ENCODE peak calls at places on chromosomes 7 and 10, in four cellular contexts. One of them, this sample, is unnamed.

GRCh38 chr7:3265388-3265787 is 35.7 kb upstream of the SDK1 start:
- DNase-seq in sigmoid colon: no peak
- DNase-seq in K562: no peak
- DNase-seq in ovary: no peak
- DNase-seq in this sample: no peak

GRCh38 chr7:602341-603141 is 82.9 kb upstream of the PDGFA start:
- DNase-seq in sigmoid colon: peak
- DNase-seq in K562: peak
- DNase-seq in ovary: no peak
- DNase-seq in this sample: peak

GRCh38 chr7:101608772-101609713 is 20.1 kb downstream of the MYL10 start:
- DNase-seq in ovary: no peak
- DNase-seq in sigmoid colon: no peak
- DNase-seq in K562: no peak
- DNase-seq in this sample: peak

GRCh38 chr10:64175271-64175962 is 654.2 kb downstream of the REEP3 start:
- DNase-seq in ovary: no peak
- DNase-seq in sigmoid colon: no peak
- DNase-seq in K562: no peak
- DNase-seq in this sample: no peak

GRCh38 chr10:112821663-112822062 is 128.4 kb upstream of the TCF7L2 start:
- DNase-seq in ovary: no peak
- DNase-seq in K562: no peak
- DNase-seq in sigmoid colon: no peak
- DNase-seq in this sample: no peak

GRCh38 chr10:30831876-30832726 is 199.6 kb downstream of the ZNF438 start:
- DNase-seq in sigmoid colon: no peak
- DNase-seq in ovary: no peak
- DNase-seq in K562: no peak
- DNase-seq in this sample: no peak

GRCh38 chr7:94313926-94314325 is 80.8 kb upstream of the COL1A2 start:
- DNase-seq in ovary: no peak
- DNase-seq in K562: no peak
- DNase-seq in sigmoid colon: no peak
- DNase-seq in this sample: no peak

GRCh38 chr10:51224610-51225230 is 150.4 kb downstream of the PRKG1 start:
- DNase-seq in sigmoid colon: no peak
- DNase-seq in K562: no peak
- DNase-seq in ovary: no peak
- DNase-seq in this sample: no peak

GRCh38 chr10:61733358-61733940 is 70.7 kb downstream of the CABCOCO1 start:
- DNase-seq in K562: peak
- DNase-seq in sigmoid colon: no peak
- DNase-seq in ovary: peak
- DNase-seq in this sample: no peak

DNA sequence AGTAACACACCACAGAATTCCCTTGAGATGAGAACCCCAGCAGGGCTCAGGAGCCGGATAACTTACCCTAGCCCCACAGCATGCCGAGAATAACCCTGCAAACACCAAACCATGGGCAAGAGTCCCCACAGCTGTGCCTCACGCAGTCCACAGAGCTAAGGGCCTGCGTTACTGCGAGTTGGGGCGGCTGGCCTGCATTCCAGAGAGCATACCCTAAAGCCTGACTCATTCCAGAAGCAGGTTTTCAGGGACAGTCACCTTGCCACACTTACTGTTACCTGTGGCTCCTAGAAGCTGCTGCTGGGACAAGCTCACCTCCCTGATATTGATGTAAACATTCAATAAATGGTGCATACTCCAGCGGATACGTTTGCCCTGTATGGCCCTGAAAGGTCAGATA is 18.6 kb downstream of the FGFR2 start:
- DNase-seq in sigmoid colon: no peak
- DNase-seq in ovary: no peak
- DNase-seq in K562: no peak
- DNase-seq in this sample: no peak
- TF ChIP-seq EP300 in sigmoid colon: no peak
- TF ChIP-seq EP300 in ovary: no peak
- TF ChIP-seq EP300 in K562: no peak
- TF ChIP-seq EP300 in this sample: no peak

DNA sequence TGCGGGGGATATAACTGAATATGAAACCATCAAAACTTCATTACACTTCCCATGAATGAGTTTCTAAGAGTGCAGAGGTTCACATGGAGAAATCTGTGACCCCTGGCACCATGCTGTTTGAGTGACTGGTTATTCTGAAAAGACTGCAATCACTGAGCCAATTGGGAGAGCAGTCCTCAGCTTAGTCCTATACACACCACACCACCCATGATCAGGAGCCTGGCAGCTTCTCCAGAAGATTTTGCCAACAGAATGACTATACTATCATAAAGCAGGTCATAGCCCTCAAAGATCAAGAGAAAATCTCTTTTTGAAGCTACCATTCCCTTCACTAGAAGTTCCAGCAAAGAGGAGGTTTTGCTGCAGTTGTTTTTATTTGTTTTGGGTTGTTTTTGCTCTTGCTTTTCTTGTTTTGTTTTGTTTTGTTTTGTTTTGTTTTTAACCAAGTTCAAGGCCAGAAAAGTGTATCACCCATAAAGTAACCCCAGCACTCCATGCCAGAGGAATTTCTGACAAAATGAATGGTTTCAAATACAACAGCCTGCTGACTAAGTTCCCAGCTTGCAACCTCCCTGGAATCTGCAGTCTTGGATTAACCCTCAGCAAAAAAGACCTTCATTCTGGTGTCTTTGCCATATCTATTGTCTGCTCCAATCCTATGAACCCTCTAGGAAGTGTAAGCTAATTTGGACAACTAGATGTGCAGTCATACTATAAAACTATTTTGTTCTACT is 19.7 kb upstream of the HGF start:
- DNase-seq in ovary: no peak
- DNase-seq in sigmoid colon: no peak
- DNase-seq in K562: no peak
- DNase-seq in this sample: no peak
- TF ChIP-seq EP300 in ovary: no peak
- TF ChIP-seq EP300 in sigmoid colon: no peak
- TF ChIP-seq EP300 in K562: no peak
- TF ChIP-seq EP300 in this sample: no peak

GRCh38 chr7:16398211-16399017 is 22.9 kb downstream of the CRPPA start:
- DNase-seq in sigmoid colon: no peak
- DNase-seq in ovary: no peak
- DNase-seq in K562: no peak
- DNase-seq in this sample: no peak
- TF ChIP-seq EP300 in sigmoid colon: no peak
- TF ChIP-seq EP300 in ovary: no peak
- TF ChIP-seq EP300 in K562: no peak
- TF ChIP-seq EP300 in this sample: no peak

GRCh38 chr10:43140414-43140813 is 2.2 kb downstream of the CSGALNACT2 start:
- DNase-seq in ovary: no peak
- DNase-seq in sigmoid colon: no peak
- DNase-seq in K562: no peak
- DNase-seq in this sample: no peak
- TF ChIP-seq EP300 in ovary: no peak
- TF ChIP-seq EP300 in sigmoid colon: no peak
- TF ChIP-seq EP300 in K562: no peak
- TF ChIP-seq EP300 in this sample: no peak

GRCh38 chr10:79275105-79275430 is 72.2 kb upstream of the PPIF start:
- DNase-seq in ovary: no peak
- DNase-seq in K562: no peak
- DNase-seq in sigmoid colon: no peak
- DNase-seq in this sample: no peak

GRCh38 chr10:79275431-79275851 is 71.8 kb upstream of the PPIF start:
- DNase-seq in ovary: no peak
- DNase-seq in sigmoid colon: peak
- DNase-seq in K562: no peak
- DNase-seq in this sample: no peak

GRCh38 chr10:79273603-79274002 is 73.7 kb upstream of the PPIF start:
- DNase-seq in sigmoid colon: peak
- DNase-seq in K562: no peak
- DNase-seq in ovary: peak
- DNase-seq in this sample: no peak

GRCh38 chr10:79272353-79272752 is 74.9 kb upstream of the PPIF start:
- DNase-seq in K562: no peak
- DNase-seq in sigmoid colon: peak
- DNase-seq in ovary: no peak
- DNase-seq in this sample: no peak

GRCh38 chr10:79274279-79275104 is 72.8 kb upstream of the PPIF start:
- DNase-seq in ovary: peak
- DNase-seq in K562: no peak
- DNase-seq in sigmoid colon: peak
- DNase-seq in this sample: peak
- TF ChIP-seq EP300 in ovary: no peak
- TF ChIP-seq EP300 in K562: no peak
- TF ChIP-seq EP300 in sigmoid colon: peak
- TF ChIP-seq EP300 in this sample: no peak

GRCh38 chr10:103238506-103239252 is 7.0 kb upstream of the RPEL1 start:
- DNase-seq in sigmoid colon: no peak
- DNase-seq in K562: no peak
- DNase-seq in ovary: peak
- DNase-seq in this sample: peak
- TF ChIP-seq EP300 in sigmoid colon: no peak
- TF ChIP-seq EP300 in K562: no peak
- TF ChIP-seq EP300 in ovary: no peak
- TF ChIP-seq EP300 in this sample: no peak

This sample was measured in upper lobe of left lung.